ENCODE peak calls at places on chromosomes 1 and 21, in four cellular contexts. One of them, this sample, is unnamed.

GRCh38 chr1:178945763-178946266 is 74.9 kb upstream of the ANGPTL1 start:
- DNase-seq in spleen: peak
- DNase-seq in foreskin fibroblast: peak
- DNase-seq in OCI-LY7: no peak
- DNase-seq in this sample: no peak

GRCh38 chr1:89464008-89464407 is 60.6 kb upstream of the LRRC8B start:
- DNase-seq in OCI-LY7: no peak
- DNase-seq in foreskin fibroblast: no peak
- DNase-seq in spleen: no peak
- DNase-seq in this sample: no peak

GRCh38 chr1:70426154-70427131 is 15.4 kb downstream of the CTH start:
- DNase-seq in foreskin fibroblast: peak
- DNase-seq in OCI-LY7: no peak
- DNase-seq in spleen: no peak
- DNase-seq in this sample: no peak

GRCh38 chr1:112527266-112528010 is 18.7 kb downstream of the WNT2B start:
- DNase-seq in foreskin fibroblast: peak
- DNase-seq in spleen: no peak
- DNase-seq in OCI-LY7: no peak
- DNase-seq in this sample: peak

GRCh38 chr1:46303872-46304326 is 401 bp downstream of the UQCRH start:
- DNase-seq in spleen: no peak
- DNase-seq in OCI-LY7: no peak
- DNase-seq in foreskin fibroblast: no peak
- DNase-seq in this sample: no peak

GRCh38 chr1:97489834-97490233 is 431.0 kb downstream of the DPYD start:
- DNase-seq in spleen: no peak
- DNase-seq in OCI-LY7: no peak
- DNase-seq in foreskin fibroblast: peak
- DNase-seq in this sample: no peak

GRCh38 chr1:89540406-89540970 is 15.9 kb downstream of the LRRC8B start:
- DNase-seq in OCI-LY7: no peak
- DNase-seq in spleen: no peak
- DNase-seq in foreskin fibroblast: no peak
- DNase-seq in this sample: no peak

GRCh38 chr1:94970783-94971182 is 43.9 kb upstream of the CNN3 start:
- DNase-seq in foreskin fibroblast: peak
- DNase-seq in spleen: no peak
- DNase-seq in OCI-LY7: no peak
- DNase-seq in this sample: no peak

GRCh38 chr1:166693158-166693557 is 146.1 kb upstream of the POGK start:
- DNase-seq in foreskin fibroblast: no peak
- DNase-seq in OCI-LY7: no peak
- DNase-seq in spleen: no peak
- DNase-seq in this sample: no peak

GRCh38 chr1:234782057-234782800 is 172.3 kb upstream of the IRF2BP2 start:
- DNase-seq in spleen: no peak
- DNase-seq in OCI-LY7: no peak
- DNase-seq in foreskin fibroblast: peak
- DNase-seq in this sample: no peak

GRCh38 chr1:22533244-22533643 is 30.0 kb upstream of the EPHA8 start:
- DNase-seq in OCI-LY7: no peak
- DNase-seq in foreskin fibroblast: no peak
- DNase-seq in spleen: no peak
- DNase-seq in this sample: no peak

GRCh38 chr1:175192630-175193338 is at the start of gene KIAA0040:
- DNase-seq in foreskin fibroblast: peak
- DNase-seq in spleen: peak
- DNase-seq in OCI-LY7: peak
- DNase-seq in this sample: peak

GRCh38 chr1:43980255-43981134 is 1.5 kb downstream of the B4GALT2 start:
- DNase-seq in spleen: no peak
- DNase-seq in foreskin fibroblast: peak
- DNase-seq in OCI-LY7: no peak
- DNase-seq in this sample: peak

GRCh38 chr1:202568466-202569196 is 141.6 kb downstream of the SYT2 start:
- DNase-seq in OCI-LY7: no peak
- DNase-seq in spleen: no peak
- DNase-seq in foreskin fibroblast: no peak
- DNase-seq in this sample: no peak

GRCh38 chr1:167117225-167117624 is 23.4 kb downstream of the STYXL2 start:
- DNase-seq in OCI-LY7: no peak
- DNase-seq in spleen: no peak
- DNase-seq in foreskin fibroblast: no peak
- DNase-seq in this sample: no peak

GRCh38 chr1:118821801-118822200 is 166.3 kb downstream of the TBX15 start:
- DNase-seq in OCI-LY7: no peak
- DNase-seq in foreskin fibroblast: peak
- DNase-seq in spleen: no peak
- DNase-seq in this sample: peak

GRCh38 chr1:232766224-232766890 is 38.9 kb upstream of the MAP10 start:
- DNase-seq in spleen: no peak
- DNase-seq in foreskin fibroblast: no peak
- DNase-seq in OCI-LY7: no peak
- DNase-seq in this sample: no peak

GRCh38 chr1:208910161-208910560 is 666.0 kb upstream of the PLXNA2 start:
- DNase-seq in spleen: no peak
- DNase-seq in foreskin fibroblast: no peak
- DNase-seq in OCI-LY7: no peak
- DNase-seq in this sample: no peak

GRCh38 chr1:116871772-116872146 is 38.0 kb upstream of the PTGFRN start:
- DNase-seq in OCI-LY7: no peak
- DNase-seq in foreskin fibroblast: no peak
- DNase-seq in spleen: no peak
- DNase-seq in this sample: peak

GRCh38 chr1:6100801-6101783 is 55.4 kb downstream of the KCNAB2 start:
- DNase-seq in OCI-LY7: no peak
- DNase-seq in spleen: peak
- DNase-seq in foreskin fibroblast: no peak
- DNase-seq in this sample: no peak

GRCh38 chr1:147169840-147170674 is 2.2 kb downstream of the PRKAB2 start:
- DNase-seq in OCI-LY7: no peak
- DNase-seq in foreskin fibroblast: no peak
- DNase-seq in spleen: no peak
- DNase-seq in this sample: no peak

GRCh38 chr1:114340906-114341698 is 169.9 kb downstream of the TRIM33 start:
- DNase-seq in foreskin fibroblast: no peak
- DNase-seq in OCI-LY7: no peak
- DNase-seq in spleen: no peak
- DNase-seq in this sample: no peak

GRCh38 chr1:68442822-68443556 is 6.8 kb downstream of the RPE65 start:
- DNase-seq in OCI-LY7: peak
- DNase-seq in spleen: no peak
- DNase-seq in foreskin fibroblast: peak
- DNase-seq in this sample: peak

GRCh38 chr1:81158592-81158991 is 642.1 kb upstream of the ADGRL2 start:
- DNase-seq in OCI-LY7: no peak
- DNase-seq in spleen: no peak
- DNase-seq in foreskin fibroblast: peak
- DNase-seq in this sample: peak

GRCh38 chr21:42524341-42525227 is 10.9 kb downstream of the SLC37A1 start:
- DNase-seq in foreskin fibroblast: peak
- DNase-seq in OCI-LY7: peak
- DNase-seq in spleen: peak
- DNase-seq in this sample: no peak

GRCh38 chr21:46094401-46095105 is 3.4 kb upstream of the COL6A2 start:
- DNase-seq in spleen: no peak
- DNase-seq in foreskin fibroblast: no peak
- DNase-seq in OCI-LY7: no peak
- DNase-seq in this sample: no peak

GRCh38 chr1:41482906-41483895 is 1.3 kb downstream of the EDN2 start:
- DNase-seq in OCI-LY7: no peak
- DNase-seq in spleen: peak
- DNase-seq in foreskin fibroblast: peak
- DNase-seq in this sample: no peak

GRCh38 chr1:41695118-41695517 is 210.6 kb upstream of the EDN2 start:
- DNase-seq in OCI-LY7: no peak
- DNase-seq in foreskin fibroblast: peak
- DNase-seq in spleen: peak
- DNase-seq in this sample: peak

GRCh38 chr1:113391643-113392271 is 1.4 kb downstream of the MAGI3 start:
- DNase-seq in spleen: no peak
- DNase-seq in OCI-LY7: peak
- DNase-seq in foreskin fibroblast: peak
- DNase-seq in this sample: peak

GRCh38 chr1:205813755-205814058 is 709 bp upstream of the SLC41A1 start:
- DNase-seq in spleen: no peak
- DNase-seq in OCI-LY7: no peak
- DNase-seq in foreskin fibroblast: no peak
- DNase-seq in this sample: no peak

GRCh38 chr21:45883090-45883489 is 98.5 kb upstream of the COL6A1 start:
- DNase-seq in spleen: no peak
- DNase-seq in foreskin fibroblast: no peak
- DNase-seq in OCI-LY7: no peak
- DNase-seq in this sample: no peak

GRCh38 chr1:221620437-221621384 is 121.2 kb downstream of the DUSP10 start:
- DNase-seq in foreskin fibroblast: peak
- DNase-seq in spleen: no peak
- DNase-seq in OCI-LY7: no peak
- DNase-seq in this sample: no peak

GRCh38 chr1:234542211-234542850 is 63.4 kb upstream of the TARBP1 start:
- DNase-seq in OCI-LY7: no peak
- DNase-seq in foreskin fibroblast: no peak
- DNase-seq in spleen: no peak
- DNase-seq in this sample: no peak

GRCh38 chr1:116356067-116356466 is 17.0 kb upstream of the ATP1A1 start:
- DNase-seq in spleen: no peak
- DNase-seq in OCI-LY7: no peak
- DNase-seq in foreskin fibroblast: no peak
- DNase-seq in this sample: no peak

GRCh38 chr1:240598201-240598600 is 13.8 kb downstream of the GREM2 start:
- DNase-seq in spleen: no peak
- DNase-seq in foreskin fibroblast: peak
- DNase-seq in OCI-LY7: no peak
- DNase-seq in this sample: no peak

GRCh38 chr21:22885079-22885478 is 1886.9 kb downstream of the NCAM2 start:
- DNase-seq in foreskin fibroblast: no peak
- DNase-seq in OCI-LY7: no peak
- DNase-seq in spleen: no peak
- DNase-seq in this sample: no peak

GRCh38 chr1:41626616-41627375 is 142.3 kb upstream of the EDN2 start:
- DNase-seq in foreskin fibroblast: peak
- DNase-seq in spleen: no peak
- DNase-seq in OCI-LY7: no peak
- DNase-seq in this sample: no peak

GRCh38 chr1:56866656-56867055 is 12.1 kb downstream of the C8A start:
- DNase-seq in spleen: no peak
- DNase-seq in OCI-LY7: no peak
- DNase-seq in foreskin fibroblast: peak
- DNase-seq in this sample: no peak
- H3K4me3 ChIP-seq in spleen: no peak
- H3K4me3 ChIP-seq in OCI-LY7: no peak
- H3K4me3 ChIP-seq in foreskin fibroblast: no peak
- H3K4me3 ChIP-seq in this sample: no peak

DNA sequence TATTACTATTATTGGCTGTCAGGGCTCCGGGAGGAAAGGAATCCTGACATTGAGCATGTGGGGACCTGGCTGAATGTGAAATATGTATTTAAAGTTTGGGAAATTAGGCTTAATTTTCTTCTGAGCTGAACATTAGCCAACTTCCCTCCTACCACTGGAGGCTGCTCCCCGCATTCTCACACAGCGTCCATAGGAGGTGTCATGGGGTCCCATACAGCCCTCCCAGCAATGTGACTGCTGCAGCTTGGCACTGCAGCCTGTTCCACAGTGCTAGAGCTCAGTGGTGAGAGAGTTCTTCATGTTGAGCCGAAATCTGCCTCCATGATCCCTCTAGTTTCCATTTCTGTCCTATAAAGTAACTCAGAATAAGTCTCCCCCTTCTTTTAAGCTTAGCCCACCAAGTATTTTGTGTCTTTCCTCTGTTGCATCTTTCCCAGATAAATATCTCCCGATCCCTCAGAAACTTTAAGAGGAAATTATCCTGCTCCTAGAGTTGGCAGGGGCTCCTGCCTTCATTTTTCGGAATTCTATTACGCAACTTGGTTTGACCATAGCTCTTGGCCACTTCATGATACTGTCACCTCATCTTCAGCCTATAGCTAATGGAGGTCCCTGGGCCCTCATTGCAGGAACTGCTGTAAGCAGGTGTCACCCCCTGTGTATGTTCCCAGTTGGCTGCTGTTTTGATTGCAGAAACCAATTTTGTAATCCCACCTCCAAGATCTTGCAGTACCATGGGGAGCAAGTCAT is 2.0 kb downstream of the FCRL6 start:
- DNase-seq in spleen: no peak
- DNase-seq in foreskin fibroblast: no peak
- DNase-seq in OCI-LY7: no peak
- DNase-seq in this sample: no peak
- TF ChIP-seq CTCF in spleen: no peak
- TF ChIP-seq CTCF in foreskin fibroblast: no peak
- TF ChIP-seq CTCF in OCI-LY7: no peak
- TF ChIP-seq CTCF in this sample: no peak

GRCh38 chr1:177741476-177741875 is 228.4 kb downstream of the SEC16B start:
- DNase-seq in foreskin fibroblast: no peak
- DNase-seq in OCI-LY7: no peak
- DNase-seq in spleen: no peak
- DNase-seq in this sample: peak
- H3K4me3 ChIP-seq in foreskin fibroblast: no peak
- H3K4me3 ChIP-seq in OCI-LY7: no peak
- H3K4me3 ChIP-seq in spleen: no peak
- H3K4me3 ChIP-seq in this sample: no peak

GRCh38 chr1:109385417-109385816 is 12.3 kb downstream of the SORT1 start:
- DNase-seq in foreskin fibroblast: no peak
- DNase-seq in OCI-LY7: no peak
- DNase-seq in spleen: no peak
- DNase-seq in this sample: peak

GRCh38 chr1:109389638-109390341 is 7.9 kb downstream of the SORT1 start:
- DNase-seq in OCI-LY7: no peak
- DNase-seq in foreskin fibroblast: no peak
- DNase-seq in spleen: no peak
- DNase-seq in this sample: no peak

GRCh38 chr1:109386054-109386717 is 11.5 kb downstream of the SORT1 start:
- DNase-seq in spleen: no peak
- DNase-seq in OCI-LY7: no peak
- DNase-seq in foreskin fibroblast: no peak
- DNase-seq in this sample: no peak

GRCh38 chr1:109388884-109389637 is 8.7 kb downstream of the SORT1 start:
- DNase-seq in spleen: no peak
- DNase-seq in OCI-LY7: no peak
- DNase-seq in foreskin fibroblast: no peak
- DNase-seq in this sample: no peak

GRCh38 chr1:109388208-109388711 is 9.5 kb downstream of the SORT1 start:
- DNase-seq in OCI-LY7: no peak
- DNase-seq in spleen: no peak
- DNase-seq in foreskin fibroblast: no peak
- DNase-seq in this sample: no peak
- TF ChIP-seq CTCF in OCI-LY7: no peak
- TF ChIP-seq CTCF in spleen: no peak
- TF ChIP-seq CTCF in foreskin fibroblast: no peak
- TF ChIP-seq CTCF in this sample: no peak